ENCODE peak calls at places on chromosomes 11 and 22, in seven cellular contexts. One of them, this sample, is unnamed.

GRCh38 chr11:95596011-95596489 is 193.5 kb downstream of the FAM76B start:
- DNase-seq in transverse colon: no peak
- DNase-seq in right lobe of liver: no peak
- DNase-seq in fibroblast of lung: peak; percentile 26
- DNase-seq in HCT116: no peak
- DNase-seq in adipocyte: peak; percentile 55
- DNase-seq in esophagus muscularis mucosa: no peak
- DNase-seq in this sample: no peak

GRCh38 chr11:35761887-35762286 is 99.3 kb downstream of the TRIM44 start:
- DNase-seq in right lobe of liver: no peak
- DNase-seq in esophagus muscularis mucosa: no peak
- DNase-seq in HCT116: no peak
- DNase-seq in transverse colon: no peak
- DNase-seq in fibroblast of lung: no peak
- DNase-seq in adipocyte: no peak
- DNase-seq in this sample: no peak

GRCh38 chr22:27377901-27378300 is 423.7 kb downstream of the MN1 start:
- DNase-seq in esophagus muscularis mucosa: peak; percentile 45
- DNase-seq in fibroblast of lung: no peak
- DNase-seq in transverse colon: peak; percentile 17
- DNase-seq in right lobe of liver: peak; percentile 50
- DNase-seq in HCT116: no peak
- DNase-seq in adipocyte: peak; percentile 29
- DNase-seq in this sample: no peak

GRCh38 chr11:59097113-59097708 is 9.8 kb upstream of the FAM111B start:
- DNase-seq in fibroblast of lung: peak; percentile 66
- DNase-seq in adipocyte: peak; percentile 78
- DNase-seq in right lobe of liver: peak; percentile 53
- DNase-seq in HCT116: peak; percentile 48
- DNase-seq in transverse colon: peak; percentile 75
- DNase-seq in esophagus muscularis mucosa: no peak
- DNase-seq in this sample: peak; percentile 74

GRCh38 chr11:103532133-103532788 is 423.0 kb downstream of the DYNC2H1 start:
- DNase-seq in transverse colon: no peak
- DNase-seq in fibroblast of lung: peak; percentile 71
- DNase-seq in right lobe of liver: no peak
- DNase-seq in adipocyte: peak; percentile 71
- DNase-seq in esophagus muscularis mucosa: no peak
- DNase-seq in HCT116: no peak
- DNase-seq in this sample: no peak

GRCh38 chr11:7595951-7596350 is 77.3 kb downstream of the CYB5R2 start:
- DNase-seq in transverse colon: no peak
- DNase-seq in HCT116: no peak
- DNase-seq in esophagus muscularis mucosa: no peak
- DNase-seq in fibroblast of lung: no peak
- DNase-seq in adipocyte: no peak
- DNase-seq in right lobe of liver: no peak
- DNase-seq in this sample: no peak

GRCh38 chr22:32053165-32053755 is 10.2 kb downstream of the SLC5A1 start:
- DNase-seq in right lobe of liver: no peak
- DNase-seq in adipocyte: no peak
- DNase-seq in HCT116: no peak
- DNase-seq in fibroblast of lung: no peak
- DNase-seq in esophagus muscularis mucosa: no peak
- DNase-seq in transverse colon: no peak
- DNase-seq in this sample: no peak

GRCh38 chr11:75097173-75097557 is 489 bp upstream of the OR2AT4 start:
- DNase-seq in fibroblast of lung: no peak
- DNase-seq in right lobe of liver: no peak
- DNase-seq in transverse colon: no peak
- DNase-seq in adipocyte: no peak
- DNase-seq in esophagus muscularis mucosa: no peak
- DNase-seq in HCT116: no peak
- DNase-seq in this sample: no peak

GRCh38 chr11:88402784-88403183 is 65.2 kb upstream of the CTSC start:
- DNase-seq in right lobe of liver: no peak
- DNase-seq in HCT116: no peak
- DNase-seq in esophagus muscularis mucosa: no peak
- DNase-seq in transverse colon: no peak
- DNase-seq in fibroblast of lung: peak; percentile 18
- DNase-seq in adipocyte: peak; percentile 44
- DNase-seq in this sample: no peak

GRCh38 chr22:43945632-43946390 is 9.4 kb upstream of the SAMM50 start:
- DNase-seq in esophagus muscularis mucosa: no peak
- DNase-seq in adipocyte: peak; percentile 83
- DNase-seq in HCT116: peak; percentile 41
- DNase-seq in right lobe of liver: peak; percentile 70
- DNase-seq in transverse colon: peak; percentile 70
- DNase-seq in fibroblast of lung: peak; percentile 58
- DNase-seq in this sample: no peak

GRCh38 chr22:24433868-24434471 is 6.6 kb downstream of the ADORA2A start:
- DNase-seq in fibroblast of lung: no peak
- DNase-seq in HCT116: no peak
- DNase-seq in right lobe of liver: peak; percentile 34
- DNase-seq in transverse colon: peak; percentile 60
- DNase-seq in adipocyte: peak; percentile 19
- DNase-seq in esophagus muscularis mucosa: no peak
- DNase-seq in this sample: no peak

GRCh38 chr11:17803751-17804334 is 69.3 kb downstream of the KCNC1 start:
- DNase-seq in fibroblast of lung: no peak
- DNase-seq in esophagus muscularis mucosa: no peak
- DNase-seq in adipocyte: no peak
- DNase-seq in transverse colon: no peak
- DNase-seq in HCT116: no peak
- DNase-seq in right lobe of liver: no peak
- DNase-seq in this sample: peak; percentile 15

GRCh38 chr11:44095506-44096359 is at the start of gene EXT2:
- DNase-seq in HCT116: peak; percentile 49
- DNase-seq in adipocyte: peak; percentile 94
- DNase-seq in right lobe of liver: peak; percentile 94
- DNase-seq in fibroblast of lung: peak; percentile 82
- DNase-seq in transverse colon: peak; percentile 91
- DNase-seq in esophagus muscularis mucosa: peak; percentile 96
- DNase-seq in this sample: peak; percentile 18

GRCh38 chr11:28346209-28346608 is 238.0 kb downstream of the METTL15 start:
- DNase-seq in esophagus muscularis mucosa: no peak
- DNase-seq in adipocyte: peak; percentile 2
- DNase-seq in transverse colon: no peak
- DNase-seq in HCT116: no peak
- DNase-seq in right lobe of liver: no peak
- DNase-seq in fibroblast of lung: peak; percentile 4
- DNase-seq in this sample: no peak

GRCh38 chr22:42273855-42274451 is 3.5 kb upstream of the TCF20 start:
- DNase-seq in right lobe of liver: no peak
- DNase-seq in esophagus muscularis mucosa: no peak
- DNase-seq in transverse colon: no peak
- DNase-seq in HCT116: no peak
- DNase-seq in adipocyte: no peak
- DNase-seq in fibroblast of lung: no peak
- DNase-seq in this sample: no peak

GRCh38 chr11:71120346-71120963 is 131.9 kb downstream of the SHANK2 start:
- DNase-seq in HCT116: peak; percentile 24
- DNase-seq in right lobe of liver: no peak
- DNase-seq in transverse colon: peak; percentile 42
- DNase-seq in esophagus muscularis mucosa: no peak
- DNase-seq in adipocyte: no peak
- DNase-seq in fibroblast of lung: peak; percentile 6
- DNase-seq in this sample: no peak

GRCh38 chr11:112884012-112884767 is 77.0 kb upstream of the NCAM1 start:
- DNase-seq in HCT116: no peak
- DNase-seq in adipocyte: no peak
- DNase-seq in right lobe of liver: no peak
- DNase-seq in esophagus muscularis mucosa: no peak
- DNase-seq in transverse colon: no peak
- DNase-seq in fibroblast of lung: no peak
- DNase-seq in this sample: no peak

GRCh38 chr22:47569389-47570299 is 807.2 kb downstream of the TBC1D22A start:
- DNase-seq in right lobe of liver: no peak
- DNase-seq in adipocyte: no peak
- DNase-seq in esophagus muscularis mucosa: no peak
- DNase-seq in fibroblast of lung: no peak
- DNase-seq in transverse colon: no peak
- DNase-seq in HCT116: no peak
- DNase-seq in this sample: no peak

GRCh38 chr11:19821993-19822392 is 109.4 kb downstream of the NAV2 start:
- DNase-seq in esophagus muscularis mucosa: no peak
- DNase-seq in right lobe of liver: no peak
- DNase-seq in transverse colon: no peak
- DNase-seq in fibroblast of lung: no peak
- DNase-seq in adipocyte: no peak
- DNase-seq in HCT116: no peak
- DNase-seq in this sample: no peak

GRCh38 chr11:85748455-85748891 is 62.5 kb downstream of the SYTL2 start:
- DNase-seq in fibroblast of lung: no peak
- DNase-seq in esophagus muscularis mucosa: no peak
- DNase-seq in adipocyte: no peak
- DNase-seq in transverse colon: no peak
- DNase-seq in HCT116: no peak
- DNase-seq in right lobe of liver: no peak
- DNase-seq in this sample: no peak

GRCh38 chr11:64713031-64713780 is 9.8 kb downstream of the NRXN2 start:
- DNase-seq in adipocyte: peak; percentile 68
- DNase-seq in HCT116: no peak
- DNase-seq in fibroblast of lung: peak; percentile 31
- DNase-seq in right lobe of liver: no peak
- DNase-seq in esophagus muscularis mucosa: no peak
- DNase-seq in transverse colon: peak; percentile 26
- DNase-seq in this sample: no peak

GRCh38 chr11:112241486-112241885 is 15.3 kb downstream of the PTS start:
- DNase-seq in adipocyte: peak; percentile 81
- DNase-seq in transverse colon: peak; percentile 12
- DNase-seq in HCT116: no peak
- DNase-seq in esophagus muscularis mucosa: no peak
- DNase-seq in fibroblast of lung: peak; percentile 79
- DNase-seq in right lobe of liver: no peak
- DNase-seq in this sample: no peak

GRCh38 chr11:60973699-60974098 is 2.2 kb downstream of the CD6 start:
- DNase-seq in esophagus muscularis mucosa: no peak
- DNase-seq in fibroblast of lung: no peak
- DNase-seq in right lobe of liver: no peak
- DNase-seq in HCT116: no peak
- DNase-seq in transverse colon: no peak
- DNase-seq in adipocyte: no peak
- DNase-seq in this sample: no peak

GRCh38 chr11:122976396-122976733 is 5.3 kb downstream of the BSX start:
- DNase-seq in HCT116: no peak
- DNase-seq in transverse colon: no peak
- DNase-seq in adipocyte: no peak
- DNase-seq in right lobe of liver: no peak
- DNase-seq in esophagus muscularis mucosa: no peak
- DNase-seq in fibroblast of lung: no peak
- DNase-seq in this sample: no peak

GRCh38 chr11:35953081-35953480 is 9.2 kb downstream of the LDLRAD3 start:
- DNase-seq in fibroblast of lung: no peak
- DNase-seq in esophagus muscularis mucosa: no peak
- DNase-seq in right lobe of liver: no peak
- DNase-seq in transverse colon: no peak
- DNase-seq in adipocyte: no peak
- DNase-seq in HCT116: no peak
- DNase-seq in this sample: no peak

GRCh38 chr11:118427707-118428106 is 8.6 kb upstream of the KMT2A start:
- DNase-seq in transverse colon: no peak
- DNase-seq in esophagus muscularis mucosa: no peak
- DNase-seq in fibroblast of lung: no peak
- DNase-seq in right lobe of liver: no peak
- DNase-seq in adipocyte: no peak
- DNase-seq in HCT116: no peak
- DNase-seq in this sample: no peak

GRCh38 chr11:114350022-114350421 is 50.3 kb downstream of the C11orf71 start:
- DNase-seq in adipocyte: no peak
- DNase-seq in fibroblast of lung: no peak
- DNase-seq in transverse colon: no peak
- DNase-seq in esophagus muscularis mucosa: no peak
- DNase-seq in right lobe of liver: no peak
- DNase-seq in HCT116: no peak
- DNase-seq in this sample: no peak

GRCh38 chr11:48051217-48051848 is 71.0 kb downstream of the PTPRJ start:
- DNase-seq in esophagus muscularis mucosa: no peak
- DNase-seq in adipocyte: peak; percentile 16
- DNase-seq in fibroblast of lung: no peak
- DNase-seq in transverse colon: no peak
- DNase-seq in HCT116: no peak
- DNase-seq in right lobe of liver: no peak
- DNase-seq in this sample: no peak
- H3K4me1 ChIP-seq in esophagus muscularis mucosa: peaks cover 13% of the 10 kb centered on the region
- H3K4me1 ChIP-seq in adipocyte: peaks cover 3% of the 10 kb centered on the region
- H3K4me1 ChIP-seq in fibroblast of lung: peaks cover 16% of the 10 kb centered on the region
- H3K4me1 ChIP-seq in transverse colon: peaks cover 20% of the 10 kb centered on the region
- H3K4me1 ChIP-seq in HCT116: peaks cover 47% of the 10 kb centered on the region
- H3K4me1 ChIP-seq in right lobe of liver: peaks cover 38% of the 10 kb centered on the region
- H3K4me1 ChIP-seq in this sample: peaks cover 16% of the 10 kb centered on the region

DNA sequence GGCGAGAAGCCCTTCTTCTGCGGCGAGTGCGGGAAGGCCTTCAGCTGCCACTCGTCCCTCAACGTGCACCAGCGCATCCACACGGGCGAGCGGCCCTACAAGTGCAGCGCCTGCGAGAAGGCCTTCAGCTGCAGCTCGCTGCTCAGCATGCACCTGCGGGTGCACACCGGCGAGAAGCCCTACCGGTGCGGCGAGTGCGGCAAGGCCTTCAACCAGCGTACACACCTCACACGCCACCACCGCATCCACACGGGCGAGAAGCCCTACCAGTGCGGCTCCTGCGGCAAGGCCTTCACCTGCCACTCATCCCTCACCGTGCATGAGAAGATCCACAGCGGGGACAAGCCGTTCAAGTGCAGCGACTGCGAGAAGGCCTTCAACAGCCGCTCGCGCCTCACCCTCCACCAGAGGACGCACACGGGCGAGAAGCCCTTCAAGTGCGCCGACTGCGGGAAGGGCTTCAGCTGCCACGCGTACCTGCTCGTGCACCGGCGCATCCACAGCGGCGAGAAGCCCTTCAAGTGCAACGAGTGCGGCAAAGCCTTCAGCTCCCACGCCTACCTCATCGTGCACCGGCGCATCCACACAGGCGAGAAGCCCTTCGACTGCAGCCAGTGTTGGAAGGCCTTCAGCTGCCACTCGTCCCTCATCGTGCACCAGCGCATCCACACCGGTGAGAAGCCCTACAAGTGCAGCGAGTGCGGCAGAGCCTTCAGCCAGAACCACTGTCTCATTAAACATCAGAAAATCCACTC is 12.2 kb downstream of the ZNF74 start:
- DNase-seq in transverse colon: no peak
- DNase-seq in esophagus muscularis mucosa: no peak
- DNase-seq in fibroblast of lung: no peak
- DNase-seq in adipocyte: no peak
- DNase-seq in right lobe of liver: no peak
- DNase-seq in HCT116: no peak
- DNase-seq in this sample: peak; percentile 46
- H3K36me3 ChIP-seq in transverse colon: no peaks in the 10 kb centered on the region
- H3K36me3 ChIP-seq in esophagus muscularis mucosa: peaks cover 53% of the 10 kb centered on the region
- H3K36me3 ChIP-seq in fibroblast of lung: peaks cover 13% of the 10 kb centered on the region
- H3K36me3 ChIP-seq in adipocyte: peaks cover 8% of the 10 kb centered on the region
- H3K36me3 ChIP-seq in right lobe of liver: no peaks in the 10 kb centered on the region
- H3K36me3 ChIP-seq in HCT116: no peaks in the 10 kb centered on the region
- H3K36me3 ChIP-seq in this sample: peaks cover 56% of the 10 kb centered on the region

GRCh38 chr11:72719144-72719543 is 33.1 kb downstream of the ARAP1 start:
- DNase-seq in HCT116: no peak
- DNase-seq in esophagus muscularis mucosa: no peak
- DNase-seq in adipocyte: no peak
- DNase-seq in transverse colon: no peak
- DNase-seq in right lobe of liver: no peak
- DNase-seq in fibroblast of lung: peak; percentile 57
- DNase-seq in this sample: no peak
- H3K4me1 ChIP-seq in HCT116: peaks cover 8% of the 10 kb centered on the region
- H3K4me1 ChIP-seq in esophagus muscularis mucosa: peaks cover 64% of the 10 kb centered on the region
- H3K4me1 ChIP-seq in adipocyte: peaks cover 48% of the 10 kb centered on the region
- H3K4me1 ChIP-seq in transverse colon: peaks cover 37% of the 10 kb centered on the region
- H3K4me1 ChIP-seq in right lobe of liver: peaks cover 45% of the 10 kb centered on the region
- H3K4me1 ChIP-seq in fibroblast of lung: peaks cover 24% of the 10 kb centered on the region
- H3K4me1 ChIP-seq in this sample: peaks cover 13% of the 10 kb centered on the region

GRCh38 chr11:41245184-41245583 is 214.3 kb downstream of the LRRC4C start:
- DNase-seq in HCT116: no peak
- DNase-seq in adipocyte: no peak
- DNase-seq in right lobe of liver: peak; percentile 15
- DNase-seq in transverse colon: no peak
- DNase-seq in esophagus muscularis mucosa: no peak
- DNase-seq in fibroblast of lung: no peak
- DNase-seq in this sample: no peak
- H3K36me3 ChIP-seq in HCT116: no peaks in the 10 kb centered on the region
- H3K36me3 ChIP-seq in adipocyte: no peaks in the 10 kb centered on the region
- H3K36me3 ChIP-seq in right lobe of liver: no peaks in the 10 kb centered on the region
- H3K36me3 ChIP-seq in transverse colon: no peaks in the 10 kb centered on the region
- H3K36me3 ChIP-seq in esophagus muscularis mucosa: no peaks in the 10 kb centered on the region
- H3K36me3 ChIP-seq in fibroblast of lung: no peaks in the 10 kb centered on the region
- H3K36me3 ChIP-seq in this sample: no peaks in the 10 kb centered on the region

This sample was measured in ascending aorta.